ENCODE peak calls at places on chromosomes 6 and 20, in seven cellular contexts. A is adipocyte; R is left lung; D is CD4-positive, CD25-positive, alpha-beta regulatory T cell; I is naive B cell; N is stimulated activated effector memory CD8-positive, alpha-beta T cell treated with anti-CD3 and anti-CD28 coated beads, Interleukin-12 subunit alpha, Interleukin-12 subunit beta, amount 100 ng/mL, for 72 hours; O is naive thymus-derived CD4-positive, alpha-beta T cell. P is an unnamed sample.

GRCh38 chr6:148392611-148393160 is 50.0 kb downstream of the SASH1 start:
- DNase-seq in A (peak; percentile 46), R (no peak), D (no peak), I (no peak), N (no peak), O (no peak), P (no peak)

GRCh38 chr20:34363062-34364012 is at the start of gene ITCH:
- DNase-seq in A (peak; percentile 99), R (peak; percentile 99), D (peak; percentile 95), I (peak; percentile 90), N (peak; percentile 96), O (peak; percentile 89), P (peak; percentile 97)

GRCh38 chr6:12311106-12311505 is 20.9 kb downstream of the EDN1 start:
- DNase-seq in A (no peak), R (no peak), D (no peak), I (no peak), N (no peak), O (no peak), P (no peak)

GRCh38 chr6:39029156-39030011 is 19.2 kb upstream of the GLP1R start:
- DNase-seq in A (no peak), R (peak; percentile 74), D (peak; percentile 37), I (no peak), N (peak; percentile 79), O (peak; percentile 62), P (no peak)

GRCh38 chr20:1618954-1619550 is 757 bp downstream of the SIRPB1 start:
- DNase-seq in A (no peak), R (no peak), D (no peak), I (no peak), N (no peak), O (no peak), P (no peak)

GRCh38 chr20:58927490-58928061 is 53.5 kb upstream of the NELFCD start:
- DNase-seq in A (no peak), R (no peak), D (no peak), I (no peak), N (peak; percentile 26), O (no peak), P (no peak)

GRCh38 chr20:10707070-10707469 is 33.3 kb upstream of the JAG1 start:
- DNase-seq in A (no peak), R (no peak), D (no peak), I (no peak), N (no peak), O (no peak), P (no peak)

GRCh38 chr6:128513878-128514277 is 6.5 kb downstream of the PTPRK start:
- DNase-seq in A (no peak), R (no peak), D (no peak), I (no peak), N (no peak), O (no peak), P (no peak)

GRCh38 chr6:137349856-137350830 is 131.0 kb upstream of the IFNGR1 start:
- DNase-seq in A (no peak), R (no peak), D (no peak), I (no peak), N (no peak), O (no peak), P (no peak)

GRCh38 chr6:132734694-132735236 is 20.9 kb upstream of the VNN1 start:
- DNase-seq in A (peak; percentile 91), R (no peak), D (peak; percentile 12), I (no peak), N (no peak), O (no peak), P (no peak)

GRCh38 chr6:56837322-56837894 is 117.5 kb upstream of the BEND6 start:
- DNase-seq in A (no peak), R (no peak), D (no peak), I (no peak), N (no peak), O (no peak), P (no peak)

GRCh38 chr6:22613695-22614094 is 44.3 kb downstream of the HDGFL1 start:
- DNase-seq in A (peak; percentile 61), R (no peak), D (no peak), I (no peak), N (no peak), O (no peak), P (no peak)

GRCh38 chr6:106442351-106442750 is 81.8 kb downstream of the CRYBG1 start:
- DNase-seq in A (no peak), R (no peak), D (no peak), I (no peak), N (no peak), O (no peak), P (no peak)

GRCh38 chr6:6781877-6782236 is 193.3 kb downstream of the LY86 start:
- DNase-seq in A (no peak), R (no peak), D (no peak), I (no peak), N (no peak), O (no peak), P (no peak)

GRCh38 chr6:373773-374724 is 17.5 kb upstream of the IRF4 start:
- DNase-seq in A (peak; percentile 38), R (peak; percentile 79), D (no peak), I (no peak), N (no peak), O (no peak), P (no peak)

GRCh38 chr20:38550274-38550673 is 30.7 kb upstream of the ADIG start:
- DNase-seq in A (no peak), R (no peak), D (peak; percentile 47), I (no peak), N (no peak), O (no peak), P (no peak)

GRCh38 chr20:51354769-51355319 is 187.7 kb downstream of the NFATC2 start:
- DNase-seq in A (peak; percentile 29), R (no peak), D (no peak), I (no peak), N (no peak), O (no peak), P (no peak)

GRCh38 chr6:55886185-55886836 is 10.9 kb upstream of the BMP5 start:
- DNase-seq in A (peak; percentile 80), R (no peak), D (no peak), I (no peak), N (no peak), O (no peak), P (no peak)

GRCh38 chr6:105057160-105057559 is 100.3 kb downstream of the LIN28B start:
- DNase-seq in A (no peak), R (no peak), D (no peak), I (no peak), N (no peak), O (no peak), P (no peak)

GRCh38 chr20:50053790-50054547 is 59.0 kb downstream of the UBE2V1 start:
- DNase-seq in A (no peak), R (no peak), D (no peak), I (no peak), N (no peak), O (no peak), P (no peak)

GRCh38 chr6:431986-432385 is 40.4 kb downstream of the IRF4 start:
- DNase-seq in A (no peak), R (no peak), D (peak; percentile 67), I (no peak), N (peak; percentile 85), O (peak; percentile 68), P (no peak)

GRCh38 chr20:11166716-11167115 is 492.9 kb upstream of the JAG1 start:
- DNase-seq in A (no peak), R (no peak), D (no peak), I (no peak), N (no peak), O (no peak), P (no peak)

GRCh38 chr6:49543087-49543858 is 7.2 kb upstream of the C6orf141 start:
- DNase-seq in A (no peak), R (no peak), D (no peak), I (no peak), N (no peak), O (no peak), P (no peak)

GRCh38 chr20:35578469-35578868 is 36.6 kb downstream of the ERGIC3 start:
- DNase-seq in A (no peak), R (peak; percentile 12), D (no peak), I (no peak), N (no peak), O (no peak), P (no peak)

GRCh38 chr20:45725134-45725533 is 3.0 kb downstream of the SPINT4 start:
- DNase-seq in A (no peak), R (no peak), D (no peak), I (no peak), N (no peak), O (no peak), P (peak; percentile 67)

GRCh38 chr6:13281630-13282156 is 46.6 kb downstream of the TBC1D7 start:
- DNase-seq in A (no peak), R (no peak), D (no peak), I (no peak), N (no peak), O (no peak), P (no peak)

GRCh38 chr6:19771753-19772336 is 65.3 kb upstream of the ID4 start:
- DNase-seq in A (peak; percentile 6), R (no peak), D (no peak), I (no peak), N (no peak), O (no peak), P (no peak)

GRCh38 chr20:34538671-34539123 is 19.8 kb upstream of the MAP1LC3A start:
- DNase-seq in A (peak; percentile 79), R (no peak), D (peak; percentile 53), I (peak; percentile 42), N (peak; percentile 78), O (peak; percentile 62), P (peak; percentile 82)

GRCh38 chr6:169543704-169544103 is 158.1 kb downstream of the WDR27 start:
- DNase-seq in A (no peak), R (no peak), D (no peak), I (no peak), N (no peak), O (no peak), P (no peak)

GRCh38 chr6:130760006-130760405 is 67.2 kb upstream of the SMLR1 start:
- DNase-seq in A (peak; percentile 58), R (no peak), D (peak; percentile 7), I (no peak), N (no peak), O (no peak), P (no peak)

GRCh38 chr20:22268675-22269074 is 315.7 kb downstream of the FOXA2 start:
- DNase-seq in A (no peak), R (no peak), D (no peak), I (no peak), N (no peak), O (no peak), P (no peak)

GRCh38 chr20:41078329-41078728 is 49.7 kb downstream of the TOP1 start:
- DNase-seq in A (peak; percentile 89), R (no peak), D (peak; percentile 50), I (peak; percentile 31), N (no peak), O (no peak), P (no peak)

GRCh38 chr20:31678389-31679356 is 41.0 kb downstream of the COX4I2 start:
- DNase-seq in A (peak; percentile 36), R (no peak), D (no peak), I (no peak), N (no peak), O (no peak), P (no peak)

GRCh38 chr20:18324596-18325089 is 36.3 kb downstream of the ZNF133 start:
- DNase-seq in A (no peak), R (no peak), D (no peak), I (no peak), N (no peak), O (no peak), P (no peak)

GRCh38 chr6:35497571-35498406 is 910 bp upstream of the TEAD3 start:
- DNase-seq in A (peak; percentile 93), R (peak; percentile 86), D (peak; percentile 51), I (peak; percentile 20), N (peak; percentile 72), O (peak; percentile 50), P (no peak)

GRCh38 chr6:35757461-35758123 is 18.8 kb upstream of the CLPSL2 start:
- DNase-seq in A (no peak), R (no peak), D (peak; percentile 36), I (no peak), N (no peak), O (no peak), P (no peak)

P was measured in right lobe of liver.